ENCODE peak calls at places on chromosomes 16 and 17, in nine cellular contexts. One of them, this sample, is unnamed. For H3K36me3, the result is how much of the 10 kb centered on the place peaks cover.

GRCh38 chr17:81345211-81346089 is 49.8 kb upstream of the BAHCC1 start:
- DNase-seq in tibial nerve: peak
- DNase-seq in suprapubic skin: peak
- DNase-seq in ovary: peak
- DNase-seq in stomach: peak
- DNase-seq in HepG2: peak
- DNase-seq in K562: peak
- DNase-seq in sigmoid colon: peak
- DNase-seq in GM12878: no peak
- DNase-seq in this sample: peak

GRCh38 chr17:47957591-47958490 is at the start of gene PRR15L:
- DNase-seq in tibial nerve: no peak
- DNase-seq in suprapubic skin: no peak
- DNase-seq in ovary: no peak
- DNase-seq in stomach: peak
- DNase-seq in HepG2: no peak
- DNase-seq in K562: no peak
- DNase-seq in sigmoid colon: no peak
- DNase-seq in GM12878: no peak
- DNase-seq in this sample: peak

GRCh38 chr17:4209611-4210010 is 54.2 kb downstream of the ANKFY1 start:
- DNase-seq in tibial nerve: no peak
- DNase-seq in suprapubic skin: no peak
- DNase-seq in ovary: no peak
- DNase-seq in stomach: no peak
- DNase-seq in HepG2: no peak
- DNase-seq in K562: no peak
- DNase-seq in sigmoid colon: no peak
- DNase-seq in GM12878: no peak
- DNase-seq in this sample: no peak

GRCh38 chr16:1132431-1132830 is 20.5 kb upstream of the CACNA1H start:
- DNase-seq in tibial nerve: no peak
- DNase-seq in suprapubic skin: no peak
- DNase-seq in ovary: no peak
- DNase-seq in stomach: no peak
- DNase-seq in HepG2: no peak
- DNase-seq in K562: no peak
- DNase-seq in sigmoid colon: no peak
- DNase-seq in GM12878: no peak
- DNase-seq in this sample: no peak

GRCh38 chr17:35612924-35613521 is 25.9 kb downstream of the AP2B1 start:
- DNase-seq in tibial nerve: no peak
- DNase-seq in suprapubic skin: no peak
- DNase-seq in ovary: no peak
- DNase-seq in stomach: peak
- DNase-seq in HepG2: peak
- DNase-seq in K562: peak
- DNase-seq in sigmoid colon: no peak
- DNase-seq in GM12878: no peak
- DNase-seq in this sample: peak

GRCh38 chr16:27220991-27221390 is 17.7 kb downstream of the KDM8 start:
- DNase-seq in tibial nerve: no peak
- DNase-seq in suprapubic skin: no peak
- DNase-seq in ovary: no peak
- DNase-seq in stomach: no peak
- DNase-seq in HepG2: no peak
- DNase-seq in K562: no peak
- DNase-seq in sigmoid colon: no peak
- DNase-seq in GM12878: no peak
- DNase-seq in this sample: no peak

GRCh38 chr17:57408064-57408811 is 151.9 kb downstream of the MSI2 start:
- DNase-seq in tibial nerve: no peak
- DNase-seq in suprapubic skin: no peak
- DNase-seq in ovary: no peak
- DNase-seq in stomach: no peak
- DNase-seq in HepG2: peak
- DNase-seq in K562: no peak
- DNase-seq in sigmoid colon: no peak
- DNase-seq in GM12878: peak
- DNase-seq in this sample: peak

GRCh38 chr17:79045830-79046500 is 22.0 kb downstream of the C1QTNF1 start:
- DNase-seq in tibial nerve: peak
- DNase-seq in suprapubic skin: peak
- DNase-seq in ovary: peak
- DNase-seq in stomach: peak
- DNase-seq in HepG2: peak
- DNase-seq in K562: peak
- DNase-seq in sigmoid colon: peak
- DNase-seq in GM12878: no peak
- DNase-seq in this sample: peak

GRCh38 chr17:40329981-40330794 is 21.2 kb downstream of the RARA start:
- DNase-seq in tibial nerve: no peak
- DNase-seq in suprapubic skin: peak
- DNase-seq in ovary: peak
- DNase-seq in stomach: peak
- DNase-seq in HepG2: no peak
- DNase-seq in K562: peak
- DNase-seq in sigmoid colon: peak
- DNase-seq in GM12878: no peak
- DNase-seq in this sample: peak

GRCh38 chr16:53022374-53022773 is 30.3 kb downstream of the CHD9NB start:
- DNase-seq in tibial nerve: no peak
- DNase-seq in suprapubic skin: no peak
- DNase-seq in ovary: no peak
- DNase-seq in stomach: peak
- DNase-seq in HepG2: peak
- DNase-seq in K562: peak
- DNase-seq in sigmoid colon: no peak
- DNase-seq in GM12878: no peak
- DNase-seq in this sample: peak

GRCh38 chr17:80599546-80600305 is 55.1 kb downstream of the RPTOR start:
- DNase-seq in tibial nerve: no peak
- DNase-seq in suprapubic skin: no peak
- DNase-seq in ovary: no peak
- DNase-seq in stomach: no peak
- DNase-seq in HepG2: peak
- DNase-seq in K562: peak
- DNase-seq in sigmoid colon: no peak
- DNase-seq in GM12878: no peak
- DNase-seq in this sample: peak

GRCh38 chr17:27666831-27667560 is 36.0 kb downstream of the LGALS9 start:
- DNase-seq in tibial nerve: no peak
- DNase-seq in suprapubic skin: no peak
- DNase-seq in ovary: no peak
- DNase-seq in stomach: no peak
- DNase-seq in HepG2: no peak
- DNase-seq in K562: no peak
- DNase-seq in sigmoid colon: no peak
- DNase-seq in GM12878: no peak
- DNase-seq in this sample: no peak

GRCh38 chr16:70253291-70254094 is 1.8 kb upstream of the EXOSC6 start:
- DNase-seq in tibial nerve: no peak
- DNase-seq in suprapubic skin: no peak
- DNase-seq in ovary: no peak
- DNase-seq in stomach: no peak
- DNase-seq in HepG2: peak
- DNase-seq in K562: peak
- DNase-seq in sigmoid colon: no peak
- DNase-seq in GM12878: no peak
- DNase-seq in this sample: peak

GRCh38 chr16:46897471-46897870 is 13.3 kb downstream of the GPT2 start:
- DNase-seq in tibial nerve: no peak
- DNase-seq in suprapubic skin: no peak
- DNase-seq in ovary: no peak
- DNase-seq in stomach: no peak
- DNase-seq in HepG2: no peak
- DNase-seq in K562: peak
- DNase-seq in sigmoid colon: no peak
- DNase-seq in GM12878: no peak
- DNase-seq in this sample: no peak

DNA sequence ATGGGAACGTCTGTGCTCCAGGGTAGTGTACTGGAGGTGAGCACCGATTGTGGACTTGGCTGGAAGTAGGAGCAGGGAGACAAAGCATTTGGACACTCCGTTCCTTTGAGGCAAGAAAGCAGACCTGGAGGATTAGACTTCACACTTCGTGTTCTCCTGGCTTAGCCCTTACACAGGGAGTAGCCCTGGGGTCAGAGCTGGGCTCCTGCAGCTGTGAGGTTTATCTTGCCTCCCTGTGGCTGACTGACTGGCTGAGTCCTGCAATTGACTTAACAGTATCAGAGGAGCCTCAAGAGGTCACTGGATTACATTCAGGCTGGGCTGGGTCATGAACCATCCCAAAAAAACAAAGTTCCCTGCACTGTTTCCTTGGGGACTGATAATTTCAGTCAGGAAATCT is 37.1 kb downstream of the MPRIP start:
- DNase-seq in tibial nerve: no peak
- DNase-seq in suprapubic skin: no peak
- DNase-seq in ovary: peak
- DNase-seq in stomach: no peak
- DNase-seq in HepG2: no peak
- DNase-seq in K562: no peak
- DNase-seq in sigmoid colon: peak
- DNase-seq in GM12878: no peak
- DNase-seq in this sample: no peak
- TF ChIP-seq EP300 in tibial nerve: no peak
- TF ChIP-seq EP300 in suprapubic skin: no peak
- TF ChIP-seq EP300 in ovary: no peak
- TF ChIP-seq EP300 in stomach: no peak
- TF ChIP-seq EP300 in HepG2: no peak
- TF ChIP-seq EP300 in K562: no peak
- TF ChIP-seq EP300 in sigmoid colon: no peak
- TF ChIP-seq EP300 in GM12878: no peak
- TF ChIP-seq EP300 in this sample: no peak

DNA sequence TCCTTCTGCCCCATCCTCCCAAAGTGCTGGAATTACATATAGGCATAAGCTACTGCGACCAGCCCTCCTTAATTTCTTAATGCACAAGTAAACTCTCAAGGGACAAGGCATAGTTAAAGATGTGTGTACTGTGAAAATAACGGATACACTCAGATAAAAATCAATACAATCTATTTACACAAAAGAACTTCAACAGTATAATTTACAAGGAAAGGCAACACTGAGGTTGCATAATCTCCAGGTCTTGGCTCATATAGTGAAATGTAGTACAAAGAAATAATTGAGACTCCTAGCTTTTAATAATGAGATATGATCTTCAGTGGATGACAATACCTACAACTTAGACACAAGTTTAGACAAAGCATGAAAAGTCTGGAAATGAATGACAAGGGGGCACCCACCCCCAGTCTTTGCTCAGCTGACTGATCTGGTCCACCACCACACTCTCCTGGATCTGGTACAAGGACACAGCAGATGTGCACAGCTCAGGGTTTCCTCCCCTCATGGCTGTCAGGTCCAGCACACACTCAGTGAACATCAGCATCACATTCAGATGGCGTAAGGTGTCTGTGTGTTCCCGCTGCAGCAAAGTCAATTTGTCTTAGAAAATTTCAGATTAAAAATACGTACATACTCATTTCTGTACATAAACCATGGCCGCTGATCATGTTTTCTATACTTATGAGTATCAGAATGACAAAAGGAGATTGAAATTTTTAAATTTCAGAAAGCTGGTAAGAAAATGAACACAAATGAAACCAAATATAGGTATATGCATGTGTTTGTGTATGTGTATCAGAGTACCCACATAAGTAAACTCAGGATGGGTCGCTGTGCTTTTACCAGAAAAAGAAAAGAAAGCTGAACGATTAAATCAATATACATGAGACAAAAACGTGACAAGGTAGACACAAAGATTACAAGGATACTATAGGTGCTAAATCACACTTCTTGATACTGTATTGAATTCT is 33.7 kb upstream of the ALDH3A1 start:
- DNase-seq in tibial nerve: no peak
- DNase-seq in suprapubic skin: no peak
- DNase-seq in ovary: no peak
- DNase-seq in stomach: no peak
- DNase-seq in HepG2: peak
- DNase-seq in K562: no peak
- DNase-seq in sigmoid colon: no peak
- DNase-seq in GM12878: no peak
- DNase-seq in this sample: no peak
- H3K36me3 ChIP-seq in tibial nerve: under half
- H3K36me3 ChIP-seq in suprapubic skin: half or more
- H3K36me3 ChIP-seq in ovary: under half
- H3K36me3 ChIP-seq in stomach: under half
- H3K36me3 ChIP-seq in HepG2: under half
- H3K36me3 ChIP-seq in K562: under half
- H3K36me3 ChIP-seq in sigmoid colon: under half
- H3K36me3 ChIP-seq in GM12878: under half
- H3K36me3 ChIP-seq in this sample: under half

DNA sequence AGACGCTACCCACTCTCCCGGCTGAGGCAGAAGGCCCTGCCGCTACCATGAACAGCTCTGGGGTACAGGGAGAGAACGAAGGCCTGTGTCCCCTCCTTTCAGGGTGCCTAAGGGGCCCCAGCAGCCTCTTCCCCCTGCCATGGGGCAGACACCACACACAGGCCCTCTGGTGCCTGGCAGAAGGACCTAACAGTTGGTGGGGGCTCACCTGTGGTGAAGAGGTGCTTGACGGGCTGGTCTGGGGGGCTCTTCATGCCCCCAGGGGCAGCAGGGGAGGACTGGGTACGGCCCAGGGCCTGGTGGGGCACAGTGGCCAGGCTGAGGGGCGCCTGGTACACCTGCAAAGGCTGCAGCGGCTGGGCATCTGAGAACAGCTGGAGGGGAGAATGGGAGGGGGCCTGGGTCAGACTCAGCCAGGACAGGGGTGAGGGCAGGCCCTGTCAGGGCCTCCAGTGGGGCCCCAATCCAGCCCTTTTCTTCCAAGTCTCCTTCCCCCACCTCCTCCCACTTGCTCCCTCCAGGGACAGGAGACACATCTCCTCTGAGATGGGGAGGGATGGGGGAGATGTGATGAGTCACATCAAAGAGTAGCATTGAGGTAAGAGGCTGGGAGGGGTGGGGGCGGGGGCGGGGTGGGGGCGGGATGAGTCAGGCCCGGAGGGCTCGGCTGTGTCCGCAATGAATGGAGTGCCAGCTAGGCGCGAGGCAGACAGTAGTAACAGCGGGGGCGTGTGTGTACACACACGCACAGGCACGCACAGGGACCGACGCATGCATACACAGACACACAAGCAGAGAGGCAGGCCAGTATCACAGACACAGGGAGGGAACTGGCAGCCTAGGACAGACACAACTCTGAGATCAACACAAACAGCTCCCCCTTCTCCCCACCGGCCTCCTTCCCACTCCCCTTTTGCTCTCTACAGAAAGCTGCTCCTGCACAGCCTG is 16.1 kb downstream of the G6PC3 start:
- DNase-seq in tibial nerve: no peak
- DNase-seq in suprapubic skin: no peak
- DNase-seq in ovary: peak
- DNase-seq in stomach: no peak
- DNase-seq in HepG2: peak
- DNase-seq in K562: peak
- DNase-seq in sigmoid colon: peak
- DNase-seq in GM12878: no peak
- DNase-seq in this sample: no peak
- TF ChIP-seq POLR2A in tibial nerve: no peak
- TF ChIP-seq POLR2A in suprapubic skin: no peak
- TF ChIP-seq POLR2A in ovary: no peak
- TF ChIP-seq POLR2A in stomach: no peak
- TF ChIP-seq POLR2A in HepG2: peak
- TF ChIP-seq POLR2A in K562: peak
- TF ChIP-seq POLR2A in sigmoid colon: no peak
- TF ChIP-seq POLR2A in GM12878: no peak
- TF ChIP-seq POLR2A in this sample: no peak

GRCh38 chr16:4690946-4691665 is 2.3 kb upstream of the NUDT16L1 start:
- DNase-seq in tibial nerve: no peak
- DNase-seq in suprapubic skin: peak
- DNase-seq in ovary: peak
- DNase-seq in stomach: no peak
- DNase-seq in HepG2: no peak
- DNase-seq in K562: no peak
- DNase-seq in sigmoid colon: peak
- DNase-seq in GM12878: no peak
- DNase-seq in this sample: no peak
- TF ChIP-seq EP300 in tibial nerve: no peak
- TF ChIP-seq EP300 in suprapubic skin: no peak
- TF ChIP-seq EP300 in ovary: no peak
- TF ChIP-seq EP300 in stomach: no peak
- TF ChIP-seq EP300 in HepG2: no peak
- TF ChIP-seq EP300 in K562: no peak
- TF ChIP-seq EP300 in sigmoid colon: no peak
- TF ChIP-seq EP300 in GM12878: no peak
- TF ChIP-seq EP300 in this sample: no peak